ENCODE peak calls at places on chromosomes 3 and 15, in four cellular contexts. One of them, this sample, is unnamed.

GRCh38 chr15:100712226-100712625 is 109.8 kb downstream of the ASB7 start:
- DNase-seq in B cell: no peak
- DNase-seq in NCI-H2081: no peak
- DNase-seq in endothelial cell: no peak
- DNase-seq in this sample: no peak

GRCh38 chr15:25775317-25775912 is 87.7 kb downstream of the ATP10A start:
- DNase-seq in B cell: no peak
- DNase-seq in NCI-H2081: no peak
- DNase-seq in endothelial cell: no peak
- DNase-seq in this sample: peak

GRCh38 chr3:40057077-40057476 is 247.7 kb downstream of the MYRIP start:
- DNase-seq in endothelial cell: no peak
- DNase-seq in B cell: no peak
- DNase-seq in NCI-H2081: no peak
- DNase-seq in this sample: no peak

GRCh38 chr3:22117751-22118346 is 366.8 kb upstream of the ZNF385D start:
- DNase-seq in B cell: no peak
- DNase-seq in NCI-H2081: peak
- DNase-seq in endothelial cell: no peak
- DNase-seq in this sample: peak

GRCh38 chr15:42107483-42107882 is 13.1 kb upstream of the PLA2G4D start:
- DNase-seq in NCI-H2081: peak
- DNase-seq in endothelial cell: no peak
- DNase-seq in B cell: no peak
- DNase-seq in this sample: no peak

GRCh38 chr15:41116116-41116871 is at the start of gene INO80:
- DNase-seq in endothelial cell: peak
- DNase-seq in NCI-H2081: peak
- DNase-seq in B cell: peak
- DNase-seq in this sample: peak

GRCh38 chr3:99332726-99333125 is 305.7 kb upstream of the COL8A1 start:
- DNase-seq in endothelial cell: no peak
- DNase-seq in NCI-H2081: no peak
- DNase-seq in B cell: no peak
- DNase-seq in this sample: no peak

GRCh38 chr3:852033-852432 is 240.8 kb upstream of the CNTN6 start:
- DNase-seq in B cell: no peak
- DNase-seq in endothelial cell: no peak
- DNase-seq in NCI-H2081: no peak
- DNase-seq in this sample: no peak

GRCh38 chr3:58403513-58404109 is 30.0 kb downstream of the PDHB start:
- DNase-seq in B cell: no peak
- DNase-seq in NCI-H2081: no peak
- DNase-seq in endothelial cell: no peak
- DNase-seq in this sample: no peak

GRCh38 chr3:141426404-141427034 is 58.2 kb downstream of the ZBTB38 start:
- DNase-seq in B cell: no peak
- DNase-seq in endothelial cell: no peak
- DNase-seq in NCI-H2081: no peak
- DNase-seq in this sample: no peak

GRCh38 chr3:45547202-45547701 is 47.3 kb upstream of the LIMD1 start:
- DNase-seq in endothelial cell: no peak
- DNase-seq in B cell: no peak
- DNase-seq in NCI-H2081: no peak
- DNase-seq in this sample: no peak

GRCh38 chr3:169699536-169700050 is 36.1 kb upstream of the MECOM start:
- DNase-seq in B cell: no peak
- DNase-seq in endothelial cell: no peak
- DNase-seq in NCI-H2081: no peak
- DNase-seq in this sample: no peak

GRCh38 chr15:28246605-28247004 is 75.4 kb downstream of the HERC2 start:
- DNase-seq in endothelial cell: no peak
- DNase-seq in B cell: no peak
- DNase-seq in NCI-H2081: no peak
- DNase-seq in this sample: no peak

GRCh38 chr15:34793901-34794300 is 1.4 kb downstream of the ACTC1 start:
- DNase-seq in B cell: no peak
- DNase-seq in NCI-H2081: no peak
- DNase-seq in endothelial cell: no peak
- DNase-seq in this sample: no peak

GRCh38 chr15:45163508-45163856 is 24.3 kb downstream of the SHF start:
- DNase-seq in B cell: no peak
- DNase-seq in NCI-H2081: no peak
- DNase-seq in endothelial cell: no peak
- DNase-seq in this sample: no peak

GRCh38 chr15:52485290-52485689 is 43.4 kb downstream of the MYO5A start:
- DNase-seq in NCI-H2081: no peak
- DNase-seq in endothelial cell: no peak
- DNase-seq in B cell: no peak
- DNase-seq in this sample: no peak

GRCh38 chr3:40417845-40418543 is 31.0 kb downstream of the ENTPD3 start:
- DNase-seq in endothelial cell: no peak
- DNase-seq in NCI-H2081: no peak
- DNase-seq in B cell: no peak
- DNase-seq in this sample: no peak

GRCh38 chr15:69016021-69016595 is 1.6 kb downstream of the NOX5 start:
- DNase-seq in endothelial cell: no peak
- DNase-seq in NCI-H2081: no peak
- DNase-seq in B cell: no peak
- DNase-seq in this sample: no peak

GRCh38 chr3:195907730-195908438 is 467 bp downstream of the TNK2 start:
- DNase-seq in endothelial cell: no peak
- DNase-seq in NCI-H2081: peak
- DNase-seq in B cell: peak
- DNase-seq in this sample: no peak

GRCh38 chr3:102114264-102114979 is 265.1 kb downstream of the NFKBIZ start:
- DNase-seq in NCI-H2081: no peak
- DNase-seq in endothelial cell: no peak
- DNase-seq in B cell: no peak
- DNase-seq in this sample: no peak

GRCh38 chr15:101315736-101316135 is 20.7 kb upstream of the SNRPA1 start:
- DNase-seq in NCI-H2081: no peak
- DNase-seq in B cell: no peak
- DNase-seq in endothelial cell: no peak
- DNase-seq in this sample: no peak

GRCh38 chr3:143795849-143796248 is 52.4 kb downstream of the SLC9A9 start:
- DNase-seq in endothelial cell: no peak
- DNase-seq in B cell: no peak
- DNase-seq in NCI-H2081: no peak
- DNase-seq in this sample: no peak

GRCh38 chr3:44012146-44012899 is 229.4 kb upstream of the TOPAZ1 start:
- DNase-seq in endothelial cell: no peak
- DNase-seq in B cell: no peak
- DNase-seq in NCI-H2081: no peak
- DNase-seq in this sample: no peak

GRCh38 chr3:33075996-33076395 is 20.9 kb downstream of the GLB1 start:
- DNase-seq in endothelial cell: no peak
- DNase-seq in B cell: no peak
- DNase-seq in NCI-H2081: no peak
- DNase-seq in this sample: no peak

GRCh38 chr3:12405432-12406272 is 78.6 kb upstream of the TSEN2 start:
- DNase-seq in NCI-H2081: no peak
- DNase-seq in B cell: no peak
- DNase-seq in endothelial cell: no peak
- DNase-seq in this sample: no peak

GRCh38 chr3:8722808-8723207 is 10.8 kb upstream of the CAV3 start:
- DNase-seq in B cell: no peak
- DNase-seq in endothelial cell: no peak
- DNase-seq in NCI-H2081: no peak
- DNase-seq in this sample: no peak

GRCh38 chr3:24494616-24495333 is at the start of gene THRB:
- DNase-seq in endothelial cell: peak
- DNase-seq in NCI-H2081: peak
- DNase-seq in B cell: peak
- DNase-seq in this sample: no peak